ENCODE peak calls at places on chromosome 6, in seven cellular contexts. T is choroid plexus epithelial cell; D is lung; W is Jurkat, Clone E6-1; Y is left lung; M is fibroblast of lung; P is colonic mucosa. V is an unnamed sample.

GRCh38 chr6:152356659-152357058 is 280.5 kb downstream of the SYNE1 start:
- DNase-seq in T (peak; percentile 86), Y (no peak), D (no peak), M (peak; percentile 56), W (peak; percentile 26), P (no peak), V (peak; percentile 26)

GRCh38 chr6:46421939-46422338 is 69.3 kb downstream of the RCAN2 start:
- DNase-seq in P (no peak), Y (no peak), T (no peak), W (no peak), D (no peak), M (no peak), V (no peak)

GRCh38 chr6:169990095-169991030 is 238.9 kb downstream of the ERMARD start:
- DNase-seq in M (no peak), Y (peak; percentile 71), W (peak; percentile 12), D (no peak), P (no peak), T (no peak), V (peak; percentile 28)

GRCh38 chr6:116278853-116279231 is 888 bp downstream of the TSPYL1 start:
- DNase-seq in M (peak; percentile 58), Y (peak; percentile 59), T (no peak), W (no peak), D (no peak), P (peak; percentile 52), V (no peak)

GRCh38 chr6:40425192-40425919 is 161.8 kb downstream of the LRFN2 start:
- DNase-seq in P (no peak), D (no peak), W (no peak), M (no peak), T (no peak), Y (no peak), V (no peak)

GRCh38 chr6:17519120-17519519 is 81.0 kb upstream of the FAM8A1 start:
- DNase-seq in M (peak; percentile 19), T (no peak), Y (no peak), D (no peak), W (no peak), P (no peak), V (no peak)

GRCh38 chr6:130076512-130076911 is 58.1 kb downstream of the L3MBTL3 start:
- DNase-seq in M (peak; percentile 46), D (no peak), Y (no peak), T (peak; percentile 55), W (no peak), P (no peak), V (peak; percentile 16)

GRCh38 chr6:110039996-110040383 is 61.9 kb downstream of the GPR6 start:
- DNase-seq in M (peak; percentile 34), P (peak; percentile 45), T (peak; percentile 67), D (peak; percentile 30), Y (no peak), W (peak; percentile 73), V (peak; percentile 38)

GRCh38 chr6:168124161-168124560 is 45.1 kb upstream of the FRMD1 start:
- DNase-seq in Y (no peak), D (no peak), T (no peak), M (no peak), P (peak; percentile 7), W (no peak), V (no peak)

GRCh38 chr6:32627831-32628230 is 9.4 kb upstream of the HLA-DQA1 start:
- DNase-seq in T (peak; percentile 73), Y (no peak), M (peak; percentile 19), P (no peak), W (peak; percentile 28), D (no peak), V (peak; percentile 38)

DNA sequence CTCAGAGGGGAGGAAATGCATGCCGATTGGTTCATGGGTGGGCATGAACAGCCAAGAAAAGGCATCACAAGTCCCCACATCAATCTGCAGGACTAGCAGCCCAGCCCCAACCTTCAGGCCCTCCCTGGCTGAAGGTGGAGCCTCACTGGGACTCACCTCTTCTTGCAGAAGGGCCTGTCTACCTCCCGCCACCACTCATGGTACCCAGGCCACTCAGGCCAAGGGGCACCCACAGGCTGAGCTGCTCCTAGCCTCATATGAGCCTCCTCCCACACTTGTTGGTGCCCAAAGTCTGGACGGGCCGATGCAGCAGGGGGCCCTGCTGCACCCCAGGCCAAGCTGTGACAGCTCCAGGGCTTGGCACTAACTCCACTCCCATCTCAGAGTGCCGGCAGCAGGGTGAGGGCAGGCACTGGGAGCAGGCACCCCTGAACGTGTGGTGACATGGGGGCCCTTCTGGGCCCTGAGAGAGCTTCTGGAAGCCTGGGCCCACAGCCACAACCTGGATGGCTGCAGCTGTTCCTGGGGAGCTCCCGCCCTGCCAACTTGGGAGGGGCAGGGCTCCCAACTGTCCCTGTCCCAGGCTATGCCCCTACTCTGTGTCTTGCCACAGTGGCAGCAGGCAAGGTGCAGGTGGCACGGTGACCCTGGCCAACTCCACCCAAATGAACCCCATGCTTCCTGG is 13.7 kb upstream of the FUT9 start:
- DNase-seq in P (no peak), Y (no peak), M (no peak), W (no peak), T (no peak), D (no peak), V (no peak)
- H3K4me3 ChIP-seq in P (no peak overlapping the region), Y (no peak overlapping the region), M (no peak overlapping the region), W (no peak overlapping the region), T (no peak overlapping the region), D (no peak overlapping the region), V (no peak overlapping the region)

GRCh38 chr6:149925253-149925973 is 2.5 kb upstream of the RAET1G start:
- DNase-seq in M (no peak), W (no peak), Y (no peak), D (no peak), T (peak; percentile 54), P (peak; percentile 46), V (no peak)

GRCh38 chr6:149923327-149923986 is 536 bp upstream of the RAET1G start:
- DNase-seq in Y (no peak), T (no peak), M (no peak), D (no peak), P (no peak), W (no peak), V (no peak)

GRCh38 chr6:149924206-149924932 is 1.4 kb upstream of the RAET1G start:
- DNase-seq in W (no peak), M (no peak), T (no peak), D (no peak), P (no peak), Y (no peak), V (no peak)

GRCh38 chr6:149925974-149926777 is 3.3 kb upstream of the RAET1G start:
- DNase-seq in D (peak; percentile 93), M (peak; percentile 74), P (peak; percentile 97), W (peak; percentile 61), Y (peak; percentile 87), T (peak; percentile 81), V (peak; percentile 70)

DNA sequence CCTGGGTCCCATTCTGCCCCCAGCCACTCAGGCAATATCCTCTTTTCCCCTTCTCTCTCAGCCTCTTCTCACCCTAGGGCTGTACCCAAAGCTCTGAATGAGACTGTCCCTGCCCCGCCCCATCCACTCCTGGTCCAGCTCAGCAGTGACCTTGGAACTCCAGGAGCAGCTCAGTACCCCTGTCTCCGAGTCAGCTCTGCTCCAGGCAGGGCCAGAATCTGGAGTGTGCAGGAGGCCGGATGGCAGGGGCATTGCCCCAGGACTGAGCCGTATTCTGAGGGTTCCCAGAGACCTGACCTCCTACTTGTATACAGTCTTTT is 2.0 kb upstream of the RAET1G start:
- DNase-seq in T (no peak), D (no peak), Y (no peak), P (no peak), W (no peak), M (no peak), V (no peak)
- H3K4me3 ChIP-seq in T (no peak overlapping the region), D (no peak overlapping the region), Y (no peak overlapping the region), P (no peak overlapping the region), W (no peak overlapping the region), M (no peak overlapping the region), V (no peak overlapping the region)

GRCh38 chr6:5718231-5718947 is 288.3 kb downstream of the NRN1 start:
- DNase-seq in M (no peak), W (no peak), D (no peak), P (no peak), T (no peak), Y (no peak), V (no peak)

GRCh38 chr6:5726976-5727718 is 279.6 kb downstream of the NRN1 start:
- DNase-seq in M (peak; percentile 25), T (peak; percentile 10), W (no peak), D (no peak), P (no peak), Y (no peak), V (no peak)

GRCh38 chr6:5728726-5729434 is 277.8 kb downstream of the NRN1 start:
- DNase-seq in D (peak; percentile 58), W (no peak), M (no peak), Y (peak; percentile 59), T (peak; percentile 10), P (no peak), V (no peak)

GRCh38 chr6:5729813-5730212 is 276.9 kb downstream of the NRN1 start:
- DNase-seq in W (no peak), Y (no peak), P (no peak), D (no peak), M (no peak), T (no peak), V (no peak)

DNA sequence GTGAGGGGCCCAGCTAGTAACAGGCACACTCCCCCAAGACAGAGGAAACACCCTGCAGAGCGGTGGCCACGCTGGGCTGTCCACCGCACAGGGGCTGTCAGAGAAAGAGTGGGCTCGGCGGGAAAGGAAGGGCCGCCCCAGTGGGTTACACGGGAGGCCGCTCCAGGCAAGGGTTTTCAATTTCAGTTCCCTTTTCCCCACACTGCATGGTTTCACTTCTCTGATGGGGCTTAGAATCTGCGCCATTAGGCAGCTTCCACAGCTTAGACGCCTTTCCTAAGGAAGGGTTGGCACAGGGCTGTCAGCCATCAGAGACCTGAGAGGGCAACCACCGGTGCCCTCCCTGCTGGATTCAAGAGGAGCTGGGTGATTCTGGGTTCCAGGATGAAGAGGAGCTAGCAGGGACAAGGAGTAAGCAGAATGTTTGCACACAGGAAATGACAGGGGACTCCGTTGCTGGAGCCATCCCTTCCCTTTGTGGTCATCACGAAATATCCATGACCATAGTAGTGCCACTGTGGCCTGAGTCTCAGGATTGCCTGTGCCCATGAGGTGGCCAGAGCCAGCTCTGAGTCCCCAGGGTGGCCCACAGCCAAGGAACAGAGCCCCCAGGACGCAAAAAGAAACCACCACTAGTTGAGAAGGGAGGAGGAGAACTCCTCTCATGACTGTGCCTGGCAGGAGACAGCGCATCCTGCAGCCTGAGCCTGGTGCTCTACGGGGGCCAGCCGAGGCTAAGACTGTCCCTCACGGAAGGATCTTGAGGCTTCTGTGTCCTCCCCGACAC is 282.6 kb downstream of the NRN1 start:
- DNase-seq in W (no peak), M (no peak), T (peak; percentile 42), D (no peak), P (peak; percentile 22), Y (peak; percentile 52), V (no peak)
- H3K4me3 ChIP-seq in W (no peak overlapping the region), M (no peak overlapping the region), T (peak overlapping the region; percentile 50), D (no peak overlapping the region), P (no peak overlapping the region), Y (no peak overlapping the region), V (no peak overlapping the region)

GRCh38 chr6:113599444-113599843 is 257.7 kb upstream of the MARCKS start:
- DNase-seq in T (peak; percentile 44), W (no peak), Y (no peak), M (peak; percentile 26), P (no peak), D (no peak), V (no peak)
- H3K4me3 ChIP-seq in T (no peak overlapping the region), W (no peak overlapping the region), Y (no peak overlapping the region), M (no peak overlapping the region), P (no peak overlapping the region), D (no peak overlapping the region), V (no peak overlapping the region)

DNA sequence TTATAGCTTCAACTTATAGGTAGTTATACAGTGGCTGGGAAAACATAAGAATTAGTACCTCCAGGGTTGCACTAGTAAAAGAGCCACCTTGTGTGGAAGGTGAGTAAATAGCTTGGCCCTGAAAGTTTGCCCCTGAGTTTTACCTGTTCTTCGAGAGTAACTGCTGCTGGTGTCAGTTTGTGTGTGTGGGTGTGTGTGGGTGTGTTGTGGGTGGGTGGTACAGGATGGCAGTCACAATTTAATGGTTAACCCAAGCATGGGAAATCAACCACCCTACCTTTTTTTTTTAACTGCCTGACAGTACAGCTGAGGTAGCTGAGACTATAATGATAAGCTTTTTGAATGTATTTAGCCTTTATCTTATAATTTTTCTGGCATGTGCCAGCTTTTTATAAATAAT is 137.3 kb downstream of the STXBP5 start:
- DNase-seq in P (peak; percentile 84), W (peak; percentile 17), M (no peak), D (no peak), Y (no peak), T (no peak), V (no peak)
- H3K4me3 ChIP-seq in P (no peak overlapping the region), W (no peak overlapping the region), M (no peak overlapping the region), D (no peak overlapping the region), Y (no peak overlapping the region), T (no peak overlapping the region), V (no peak overlapping the region)

V was measured in CD4-positive, alpha-beta memory T cell.